ENCODE peak calls at places on chromosomes 13 and 19, in ten cellular contexts. T is WERI-Rb-1, J is breast epithelium, Q is NT2/D1, K is tibial nerve, M is mucosa of descending colon, H is K562, C is neuronal stem cell, D is heart left ventricle, U is uterus. G is an unnamed sample. For H3K36me3, the result is how much of the 10 kb centered on the place peaks cover.

GRCh38 chr13:112779856-112780604 is 90.2 kb downstream of the ATP11A start:
- DNase-seq in T (no peak), J (no peak), Q (no peak), K (no peak), M (no peak), H (no peak), C (no peak), D (no peak), U (no peak), G (no peak)

GRCh38 chr13:111076156-111077013 is 38.7 kb upstream of the ARHGEF7 start:
- DNase-seq in T (no peak), J (no peak), Q (no peak), K (no peak), M (no peak), H (no peak), C (no peak), D (no peak), U (no peak), G (no peak)

GRCh38 chr13:25806304-25806974 is 245.4 kb downstream of the SHISA2 start:
- DNase-seq in T (no peak), J (no peak), Q (no peak), K (no peak), M (no peak), H (no peak), C (no peak), D (no peak), U (no peak), G (no peak)

GRCh38 chr13:46469064-46469463 is 82.0 kb upstream of the RUBCNL start:
- DNase-seq in T (no peak), J (no peak), Q (no peak), K (no peak), M (no peak), H (no peak), C (no peak), D (no peak), U (no peak), G (no peak)

GRCh38 chr13:99086869-99087129 is 108.9 kb upstream of the DOCK9 start:
- DNase-seq in T (no peak), J (no peak), Q (no peak), K (peak), M (peak), H (no peak), C (peak), D (peak), U (no peak), G (peak)

GRCh38 chr13:26837997-26838396 is 77.4 kb upstream of the GPR12 start:
- DNase-seq in T (no peak), J (peak), Q (no peak), K (no peak), M (no peak), H (no peak), C (no peak), D (no peak), U (no peak), G (no peak)

GRCh38 chr13:46963874-46964273 is 67.0 kb upstream of the HTR2A start:
- DNase-seq in T (no peak), J (no peak), Q (no peak), K (no peak), M (no peak), H (no peak), C (no peak), D (no peak), U (no peak), G (no peak)

GRCh38 chr19:48627211-48627864 is 8.0 kb downstream of the SPHK2 start:
- DNase-seq in T (no peak), J (no peak), Q (no peak), K (no peak), M (peak), H (no peak), C (no peak), D (no peak), U (no peak), G (peak)

GRCh38 chr13:31733709-31734108 is 5.6 kb upstream of the RXFP2 start:
- DNase-seq in T (no peak), J (no peak), Q (no peak), K (no peak), M (no peak), H (no peak), C (no peak), D (no peak), U (no peak), G (no peak)

GRCh38 chr19:40502647-40503046 is 35.8 kb downstream of the SPTBN4 start:
- DNase-seq in T (no peak), J (no peak), Q (no peak), K (no peak), M (no peak), H (peak), C (no peak), D (no peak), U (no peak), G (peak)

GRCh38 chr19:4375164-4375619 is 25.2 kb downstream of the SH3GL1 start:
- DNase-seq in T (no peak), J (no peak), Q (no peak), K (no peak), M (peak), H (peak), C (no peak), D (no peak), U (no peak), G (peak)

GRCh38 chr19:13961826-13962737 is 9.8 kb downstream of the DCAF15 start:
- DNase-seq in T (no peak), J (no peak), Q (no peak), K (no peak), M (peak), H (peak), C (no peak), D (no peak), U (no peak), G (no peak)

GRCh38 chr19:13959141-13959961 is 7.0 kb downstream of the DCAF15 start:
- DNase-seq in T (no peak), J (no peak), Q (no peak), K (no peak), M (peak), H (no peak), C (no peak), D (no peak), U (no peak), G (no peak)

GRCh38 chr19:13962738-13963602 is 10.7 kb downstream of the DCAF15 start:
- DNase-seq in T (no peak), J (no peak), Q (no peak), K (no peak), M (peak), H (no peak), C (no peak), D (no peak), U (peak), G (no peak)

GRCh38 chr19:13959962-13960862 is 7.9 kb downstream of the DCAF15 start:
- DNase-seq in T (peak), J (no peak), Q (no peak), K (no peak), M (no peak), H (peak), C (no peak), D (no peak), U (no peak), G (no peak)

DNA sequence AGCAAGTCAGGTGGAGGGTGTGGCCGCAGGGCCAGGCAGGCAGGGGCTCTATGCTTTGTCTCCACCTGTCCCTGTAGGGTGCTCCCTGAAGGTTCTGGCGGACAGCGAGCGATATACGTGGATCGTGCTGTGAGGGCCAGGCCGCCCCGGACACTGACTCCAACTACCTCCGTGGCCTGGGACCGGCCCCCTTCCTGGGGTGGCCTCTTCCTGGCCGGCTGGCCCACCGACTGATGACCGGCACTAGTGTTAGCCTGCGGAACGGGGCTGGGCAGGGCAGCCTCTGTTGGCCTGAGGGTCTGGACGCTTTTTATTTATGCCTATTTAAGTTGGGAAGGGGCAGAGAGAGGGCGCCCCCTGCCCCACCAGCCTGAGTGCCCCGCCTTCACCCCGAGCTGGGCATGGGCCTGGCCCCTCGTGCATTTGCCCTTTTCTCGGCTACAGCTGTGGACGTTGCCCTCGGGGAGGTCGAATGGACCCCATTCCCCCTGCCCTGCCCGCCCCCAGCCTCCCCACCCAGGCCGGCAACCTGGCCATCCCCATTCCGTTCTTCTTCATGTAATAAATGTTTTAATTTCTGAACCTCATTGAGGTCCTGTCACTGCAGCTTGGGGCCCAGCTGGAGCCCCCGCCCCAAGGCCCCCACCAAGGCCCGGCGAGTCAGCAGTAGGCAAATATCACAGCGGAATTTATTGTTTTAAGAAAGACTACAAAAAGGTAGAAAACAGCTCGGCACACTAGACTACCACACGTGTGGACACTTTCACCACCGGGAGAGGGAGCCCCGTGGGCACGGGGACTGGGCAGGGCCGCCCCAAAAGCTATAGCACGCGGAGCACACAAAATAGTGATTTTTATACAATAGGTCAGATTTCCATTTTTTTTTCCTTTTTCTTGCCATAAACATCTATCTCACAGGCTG is 8.8 kb downstream of the DCAF15 start:
- DNase-seq in T (no peak), J (no peak), Q (no peak), K (no peak), M (no peak), H (no peak), C (no peak), D (no peak), U (no peak), G (no peak)
- H3K36me3 ChIP-seq in T (half or more), J (under half), Q (half or more), K (under half), M (under half), H (half or more), C (under half), D (half or more), U (under half), G (under half)

DNA sequence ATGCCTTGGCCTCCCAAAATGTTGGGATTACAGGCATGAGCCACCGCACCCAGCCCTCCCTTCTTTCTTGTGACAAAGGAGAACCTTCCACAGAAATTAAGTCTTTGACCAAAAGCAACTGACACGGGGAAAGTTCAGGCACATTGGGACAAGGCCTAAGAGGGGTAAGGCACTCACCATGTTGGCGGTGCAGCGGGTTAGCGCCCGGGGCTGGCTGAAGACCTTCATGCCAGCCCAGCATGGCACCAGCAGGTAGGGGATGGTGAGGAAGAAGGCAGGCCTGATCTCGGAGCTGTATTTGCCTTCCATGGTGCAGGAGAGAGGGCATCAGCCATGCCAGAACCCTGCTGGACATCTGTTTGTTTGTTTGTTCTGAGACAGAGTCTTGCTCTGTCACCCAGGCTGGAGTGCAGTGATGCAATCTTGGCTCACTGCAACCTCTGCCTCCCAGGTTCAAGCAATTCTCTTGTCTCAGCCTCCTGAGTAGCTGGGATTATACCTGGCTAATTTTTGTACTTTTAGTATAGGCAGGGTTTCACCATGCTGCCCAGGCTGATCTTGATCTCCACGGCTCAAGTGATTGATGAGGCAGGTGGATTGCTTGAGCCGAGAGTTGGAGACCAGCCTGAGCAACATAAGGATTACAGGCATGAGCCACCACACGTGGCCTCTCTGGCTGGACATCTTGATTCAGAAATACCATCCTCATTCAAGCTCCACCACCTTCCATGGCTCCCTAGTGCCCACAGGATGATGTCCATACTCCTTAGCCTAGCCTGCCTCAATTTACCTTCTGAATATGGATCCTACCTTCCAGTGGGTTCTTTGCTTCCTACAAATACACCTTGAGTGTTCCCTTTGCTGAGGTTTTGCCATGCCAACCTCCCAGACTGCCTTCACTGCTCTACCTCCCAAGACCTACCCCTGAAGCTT is 4.4 kb downstream of the TM6SF2 start:
- DNase-seq in T (no peak), J (no peak), Q (no peak), K (no peak), M (no peak), H (no peak), C (no peak), D (peak), U (no peak), G (no peak)
- H3K36me3 ChIP-seq in T (under half), J (under half), Q (under half), K (under half), M (under half), H (under half), C (under half), D (under half), U (under half), G (under half)

GRCh38 chr19:55305983-55306562 is 19.1 kb downstream of the TMEM150B start:
- DNase-seq in T (no peak), J (no peak), Q (no peak), K (no peak), M (no peak), H (no peak), C (no peak), D (no peak), U (no peak), G (no peak)

GRCh38 chr19:55306712-55307111 is 18.4 kb downstream of the TMEM150B start:
- DNase-seq in T (no peak), J (no peak), Q (no peak), K (no peak), M (no peak), H (no peak), C (no peak), D (no peak), U (no peak), G (no peak)

GRCh38 chr19:55310498-55310897 is 14.6 kb downstream of the TMEM150B start:
- DNase-seq in T (no peak), J (no peak), Q (no peak), K (no peak), M (no peak), H (no peak), C (no peak), D (no peak), U (no peak), G (no peak)

GRCh38 chr19:55309437-55309836 is 15.7 kb downstream of the TMEM150B start:
- DNase-seq in T (no peak), J (no peak), Q (no peak), K (no peak), M (no peak), H (no peak), C (no peak), D (no peak), U (no peak), G (no peak)

DNA sequence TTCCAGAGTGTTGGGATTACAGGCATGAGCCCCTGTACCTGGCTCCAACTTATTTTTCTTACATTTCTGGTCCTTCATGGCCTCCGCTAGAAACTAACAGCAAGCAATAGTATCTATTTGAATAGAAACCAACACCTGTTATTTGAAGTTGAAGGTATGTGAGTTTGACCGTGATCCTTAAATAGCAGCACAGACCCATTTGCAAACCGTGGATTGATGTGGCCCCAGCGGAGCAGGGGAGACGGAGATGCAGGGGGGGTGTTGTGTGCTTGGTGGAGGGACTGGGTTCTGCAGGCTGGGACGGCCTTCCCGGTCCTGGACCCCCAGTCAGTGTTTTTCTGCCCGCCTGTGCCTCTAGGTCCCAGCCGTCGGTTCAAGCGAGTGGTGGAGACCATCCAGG is 16.9 kb downstream of the TMEM150B start:
- DNase-seq in T (no peak), J (no peak), Q (no peak), K (no peak), M (no peak), H (no peak), C (no peak), D (no peak), U (no peak), G (no peak)
- H3K36me3 ChIP-seq in T (under half), J (under half), Q (half or more), K (under half), M (under half), H (under half), C (half or more), D (under half), U (under half), G (under half)

GRCh38 chr13:84243340-84243739 is 361.1 kb upstream of the SLITRK1 start:
- DNase-seq in T (no peak), J (no peak), Q (no peak), K (no peak), M (no peak), H (no peak), C (no peak), D (no peak), U (no peak), G (no peak)
- H3K36me3 ChIP-seq in T (under half), J (under half), Q (under half), K (under half), M (under half), H (under half), C (under half), D (under half), U (under half), G (under half)

GRCh38 chr13:67557642-67558241 is 327.6 kb upstream of the PCDH9 start:
- DNase-seq in T (no peak), J (no peak), Q (no peak), K (no peak), M (no peak), H (no peak), C (no peak), D (no peak), U (no peak), G (no peak)
- H3K36me3 ChIP-seq in T (under half), J (under half), Q (under half), K (under half), M (under half), H (under half), C (under half), D (under half), U (under half), G (under half)

G was measured in small intestine.